ENCODE peak calls at places on chromosomes 16 and 17, in seven cellular contexts. One of them, this sample, is unnamed.

GRCh38 chr16:85429776-85430522 is 183.2 kb upstream of the GSE1 start:
- DNase-seq in Calu3: no peak
- DNase-seq in stimulated activated CD4-positive, alpha-beta T cell treated with anti-CD3 and anti-CD28 coated beads, Interleukin-2, amount 100 ng/mL, for 48 hours: no peak
- DNase-seq in T-helper 17 cell: peak
- DNase-seq in GM23338: no peak
- DNase-seq in GM10248: no peak
- DNase-seq in GM19239: no peak
- DNase-seq in this sample: no peak

GRCh38 chr17:81460856-81461460 is 51.6 kb downstream of the ACTG1 start:
- DNase-seq in Calu3: peak
- DNase-seq in stimulated activated CD4-positive, alpha-beta T cell treated with anti-CD3 and anti-CD28 coated beads, Interleukin-2, amount 100 ng/mL, for 48 hours: no peak
- DNase-seq in T-helper 17 cell: no peak
- DNase-seq in GM23338: no peak
- DNase-seq in GM10248: no peak
- DNase-seq in GM19239: no peak
- DNase-seq in this sample: no peak

GRCh38 chr16:22775220-22775912 is 38.6 kb upstream of the HS3ST2 start:
- DNase-seq in Calu3: no peak
- DNase-seq in stimulated activated CD4-positive, alpha-beta T cell treated with anti-CD3 and anti-CD28 coated beads, Interleukin-2, amount 100 ng/mL, for 48 hours: no peak
- DNase-seq in T-helper 17 cell: no peak
- DNase-seq in GM23338: no peak
- DNase-seq in GM10248: no peak
- DNase-seq in GM19239: no peak
- DNase-seq in this sample: no peak

GRCh38 chr16:8867483-8868271 is 1.1 kb downstream of the CARHSP1 start:
- DNase-seq in Calu3: peak
- DNase-seq in stimulated activated CD4-positive, alpha-beta T cell treated with anti-CD3 and anti-CD28 coated beads, Interleukin-2, amount 100 ng/mL, for 48 hours: no peak
- DNase-seq in T-helper 17 cell: no peak
- DNase-seq in GM23338: no peak
- DNase-seq in GM10248: no peak
- DNase-seq in GM19239: no peak
- DNase-seq in this sample: no peak

GRCh38 chr16:12535535-12536411 is 267.9 kb downstream of the CPPED1 start:
- DNase-seq in Calu3: no peak
- DNase-seq in stimulated activated CD4-positive, alpha-beta T cell treated with anti-CD3 and anti-CD28 coated beads, Interleukin-2, amount 100 ng/mL, for 48 hours: peak
- DNase-seq in T-helper 17 cell: no peak
- DNase-seq in GM23338: peak
- DNase-seq in GM10248: peak
- DNase-seq in GM19239: peak
- DNase-seq in this sample: no peak

GRCh38 chr17:74552037-74552436 is 6.1 kb upstream of the CD300C start:
- DNase-seq in Calu3: no peak
- DNase-seq in stimulated activated CD4-positive, alpha-beta T cell treated with anti-CD3 and anti-CD28 coated beads, Interleukin-2, amount 100 ng/mL, for 48 hours: no peak
- DNase-seq in T-helper 17 cell: no peak
- DNase-seq in GM23338: no peak
- DNase-seq in GM10248: no peak
- DNase-seq in GM19239: no peak
- DNase-seq in this sample: peak

GRCh38 chr16:47359478-47359877 is 101.4 kb downstream of the ITFG1 start:
- DNase-seq in Calu3: peak
- DNase-seq in stimulated activated CD4-positive, alpha-beta T cell treated with anti-CD3 and anti-CD28 coated beads, Interleukin-2, amount 100 ng/mL, for 48 hours: no peak
- DNase-seq in T-helper 17 cell: no peak
- DNase-seq in GM23338: no peak
- DNase-seq in GM10248: no peak
- DNase-seq in GM19239: no peak
- DNase-seq in this sample: no peak

GRCh38 chr16:80564394-80564793 is 23.6 kb downstream of the DYNLRB2 start:
- DNase-seq in Calu3: no peak
- DNase-seq in stimulated activated CD4-positive, alpha-beta T cell treated with anti-CD3 and anti-CD28 coated beads, Interleukin-2, amount 100 ng/mL, for 48 hours: no peak
- DNase-seq in T-helper 17 cell: no peak
- DNase-seq in GM23338: no peak
- DNase-seq in GM10248: no peak
- DNase-seq in GM19239: no peak
- DNase-seq in this sample: no peak

GRCh38 chr16:65728172-65728571 is 606.3 kb upstream of the CDH11 start:
- DNase-seq in Calu3: no peak
- DNase-seq in stimulated activated CD4-positive, alpha-beta T cell treated with anti-CD3 and anti-CD28 coated beads, Interleukin-2, amount 100 ng/mL, for 48 hours: no peak
- DNase-seq in T-helper 17 cell: no peak
- DNase-seq in GM23338: peak
- DNase-seq in GM10248: no peak
- DNase-seq in GM19239: no peak
- DNase-seq in this sample: no peak